ENCODE peak calls at places on chromosomes 2 and 18, in nine cellular contexts. Z is psoas muscle; B is left colon; F is SJSA1; S is stimulated activated CD8-positive, alpha-beta memory T cell treated with anti-CD3 and anti-CD28 coated beads, Interleukin-4, amount 100 ng/mL, for 1 hour; Y is retinal pigment epithelial cell; Q is stimulated activated CD4-positive, alpha-beta T cell treated with anti-CD3 and anti-CD28 coated beads, Interleukin-15, amount 100 ng/mL, for 24 hours; H is activated T-cell treated with anti-CD3 and anti-CD28 coated beads, Interleukin-2, amount 50 U/mL, for 72 hours; M is foreskin fibroblast. W is an unnamed sample.

GRCh38 chr2:85887566-85888019 is 1.2 kb downstream of the ST3GAL5 start:
- DNase-seq in F (peak), Z (peak), H (peak), Y (no peak), Q (peak), S (peak), B (peak), M (peak), W (peak)

GRCh38 chr18:30957086-30957485 is 85.5 kb downstream of the DSC3 start:
- DNase-seq in B (no peak), M (no peak), Y (peak), Z (no peak), F (no peak), Q (no peak), S (no peak), H (no peak), W (no peak)

GRCh38 chr18:32767400-32767799 is 5.4 kb downstream of the KLHL14 start:
- DNase-seq in M (no peak), S (no peak), B (no peak), Z (no peak), Y (no peak), F (no peak), Q (no peak), H (no peak), W (peak)

GRCh38 chr2:53104263-53104662 is 663.3 kb upstream of the CHAC2 start:
- DNase-seq in Q (no peak), F (no peak), Y (peak), Z (no peak), M (peak), B (no peak), H (no peak), S (no peak), W (peak)

GRCh38 chr18:52541056-52541455 is 201.1 kb downstream of the DCC start:
- DNase-seq in M (no peak), Q (no peak), H (no peak), Y (no peak), F (no peak), Z (no peak), B (no peak), S (no peak), W (no peak)

GRCh38 chr2:219451626-219452360 is 17.1 kb downstream of the SPEG start:
- DNase-seq in F (no peak), B (peak), Q (no peak), Y (no peak), Z (peak), S (no peak), M (no peak), H (no peak), W (no peak)

GRCh38 chr18:7608798-7609197 is 41.7 kb downstream of the PTPRM start:
- DNase-seq in B (no peak), H (no peak), S (no peak), M (peak), Y (no peak), F (no peak), Q (no peak), Z (no peak), W (no peak)

GRCh38 chr2:42510191-42510929 is 16.6 kb upstream of the KCNG3 start:
- DNase-seq in M (no peak), S (no peak), B (no peak), Q (no peak), H (no peak), Z (no peak), F (no peak), Y (no peak), W (peak)

GRCh38 chr2:196594158-196594557 is 45.4 kb upstream of the CCDC150 start:
- DNase-seq in Y (no peak), Z (no peak), B (no peak), S (no peak), Q (no peak), F (no peak), M (no peak), H (no peak), W (no peak)

GRCh38 chr18:79657342-79657996 is 22.1 kb upstream of the CTDP1 start:
- DNase-seq in F (no peak), Z (no peak), Q (no peak), H (no peak), M (no peak), B (no peak), Y (no peak), S (no peak), W (no peak)

GRCh38 chr2:169877406-169877805 is 50.2 kb downstream of the UBR3 start:
- DNase-seq in Z (no peak), S (no peak), H (no peak), B (no peak), M (peak), F (no peak), Q (no peak), Y (no peak), W (peak)

GRCh38 chr2:132542953-132543569 is 126.5 kb downstream of the GPR39 start:
- DNase-seq in Q (no peak), Z (no peak), Y (no peak), M (no peak), S (no peak), B (no peak), H (no peak), F (no peak), W (no peak)

GRCh38 chr2:30641765-30642341 is 165.4 kb downstream of the CAPN13 start:
- DNase-seq in Y (no peak), B (no peak), M (no peak), F (no peak), Z (no peak), S (no peak), H (no peak), Q (no peak), W (no peak)

GRCh38 chr2:174570325-174570958 is 27.2 kb downstream of the WIPF1 start:
- DNase-seq in Y (no peak), S (no peak), Q (no peak), Z (no peak), H (no peak), M (no peak), B (no peak), F (no peak), W (no peak)

GRCh38 chr18:44536041-44536440 is 144.6 kb upstream of the SETBP1 start:
- DNase-seq in Q (no peak), F (no peak), M (peak), B (no peak), S (no peak), Y (peak), Z (no peak), H (no peak), W (no peak)

GRCh38 chr2:30716117-30716900 is 90.9 kb downstream of the CAPN13 start:
- DNase-seq in H (no peak), B (no peak), Z (no peak), M (no peak), S (no peak), F (no peak), Q (no peak), Y (no peak), W (no peak)

GRCh38 chr18:69651243-69651642 is 250.6 kb downstream of the DOK6 start:
- DNase-seq in H (no peak), Q (no peak), M (no peak), B (no peak), Z (no peak), F (no peak), S (no peak), Y (no peak), W (no peak)

GRCh38 chr2:60948161-60948560 is 66.8 kb downstream of the REL start:
- DNase-seq in B (no peak), F (no peak), S (no peak), Q (no peak), Z (no peak), M (no peak), H (no peak), Y (no peak), W (no peak)

GRCh38 chr2:223510713-223511112 is 91.4 kb downstream of the SCG2 start:
- DNase-seq in M (no peak), Y (no peak), Z (no peak), F (no peak), B (no peak), S (no peak), H (no peak), Q (no peak), W (no peak)

GRCh38 chr2:198098918-198099317 is 294.5 kb downstream of the PLCL1 start:
- DNase-seq in B (no peak), M (no peak), Q (peak), S (no peak), H (no peak), F (no peak), Y (no peak), Z (no peak), W (peak)

GRCh38 chr2:68813596-68813995 is 57.6 kb downstream of the BMP10 start:
- DNase-seq in B (no peak), S (no peak), H (no peak), Z (no peak), Y (no peak), F (peak), Q (no peak), M (no peak), W (peak)

GRCh38 chr2:20449501-20450200 is 2.8 kb downstream of the RHOB start:
- DNase-seq in B (no peak), H (no peak), Y (no peak), F (no peak), Z (no peak), M (no peak), Q (no peak), S (no peak), W (no peak)

GRCh38 chr2:44686561-44686960 is 254.9 kb upstream of the SIX3 start:
- DNase-seq in Y (peak), B (no peak), S (no peak), Q (no peak), M (peak), F (no peak), H (no peak), Z (no peak), W (no peak)

GRCh38 chr2:149132303-149132702 is 93.8 kb downstream of the LYPD6B start:
- DNase-seq in Q (no peak), F (no peak), H (no peak), B (no peak), S (no peak), Z (no peak), Y (no peak), M (no peak), W (no peak)

GRCh38 chr2:157304811-157305712 is 20.6 kb downstream of the ERMN start:
- DNase-seq in H (no peak), Y (peak), Z (no peak), S (no peak), M (peak), B (no peak), Q (no peak), F (no peak), W (peak)

GRCh38 chr2:26246818-26247217 is 2.1 kb downstream of the HADHB start:
- DNase-seq in Q (peak), F (no peak), S (no peak), Y (no peak), B (no peak), M (no peak), H (peak), Z (peak), W (no peak)

GRCh38 chr2:209969692-209970091 is 32.7 kb upstream of the RPE start:
- DNase-seq in B (no peak), Y (no peak), F (no peak), Q (no peak), S (no peak), Z (no peak), H (no peak), M (no peak), W (no peak)